ENCODE peak calls at places on chromosomes 4 and X, in nine cellular contexts. O is AG10803, M is AG09319, K is IMR-90, Y is hepatocyte, H is SW480, W is tibial artery, I is GOT3, U is fibroblast of the conjunctiva. Z is an unnamed sample.

GRCh38 chr4:41185614-41186609 is 28.4 kb downstream of the APBB2 start:
- DNase-seq in M (no peak), K (peak), O (peak), H (no peak), I (no peak), U (no peak), Y (peak), W (no peak), Z (no peak)

GRCh38 chrX:71578253-71579135 is at the start of gene GCNA:
- DNase-seq in K (no peak), O (no peak), M (no peak), U (no peak), W (no peak), H (no peak), I (no peak), Y (no peak), Z (no peak)

GRCh38 chr4:187128971-187129370 is 405.3 kb upstream of the FAT1 start:
- DNase-seq in I (no peak), M (no peak), W (no peak), Y (no peak), H (no peak), O (peak), U (no peak), K (peak), Z (no peak)

GRCh38 chr4:95541094-95541493 is 7.7 kb downstream of the UNC5C start:
- DNase-seq in Y (no peak), H (no peak), I (no peak), M (no peak), K (no peak), W (no peak), U (no peak), O (no peak), Z (no peak)

GRCh38 chr4:74206088-74206826 is 48.3 kb downstream of the MTHFD2L start:
- DNase-seq in H (no peak), I (no peak), M (no peak), O (peak), Y (peak), K (peak), W (no peak), U (no peak), Z (no peak)

GRCh38 chr4:1493540-1494287 is 87.5 kb upstream of the NKX1-1 start:
- DNase-seq in U (no peak), M (no peak), I (no peak), W (peak), H (no peak), Y (no peak), O (no peak), K (no peak), Z (no peak)

GRCh38 chrX:39309721-39310152 is 508.5 kb downstream of the MID1IP1 start:
- DNase-seq in Y (peak), K (no peak), M (no peak), U (no peak), W (no peak), O (no peak), I (no peak), H (peak), Z (no peak)

GRCh38 chr4:150316332-150317205 is 238.3 kb downstream of the DCLK2 start:
- DNase-seq in M (peak), O (peak), I (no peak), H (no peak), W (no peak), Y (no peak), K (peak), U (peak), Z (no peak)

GRCh38 chr4:177016541-177017141 is 223.9 kb upstream of the VEGFC start:
- DNase-seq in H (no peak), K (peak), M (peak), O (peak), I (no peak), Y (no peak), U (no peak), W (no peak), Z (no peak)

GRCh38 chrX:66751136-66751782 is 112.4 kb upstream of the EDA2R start:
- DNase-seq in U (no peak), M (no peak), I (no peak), K (no peak), O (no peak), Y (no peak), H (no peak), W (no peak), Z (no peak)